ENCODE peak calls at places on chromosomes 3 and 15, in seven cellular contexts. One of them, this sample, is unnamed.

GRCh38 chr3:180409170-180409569 is 192.8 kb upstream of the TTC14 start:
- DNase-seq in tibial nerve: no peak
- DNase-seq in mucosa of descending colon: no peak
- DNase-seq in astrocyte of the spinal cord: no peak
- DNase-seq in CD8-positive, alpha-beta T cell: no peak
- DNase-seq in lower lobe of right lung: no peak
- DNase-seq in H1: no peak
- DNase-seq in this sample: no peak

GRCh38 chr3:129398803-129399144 is 29.7 kb downstream of the EFCAB12 start:
- DNase-seq in lower lobe of right lung: no peak
- DNase-seq in tibial nerve: no peak
- DNase-seq in astrocyte of the spinal cord: peak
- DNase-seq in mucosa of descending colon: peak
- DNase-seq in CD8-positive, alpha-beta T cell: no peak
- DNase-seq in H1: no peak
- DNase-seq in this sample: no peak

GRCh38 chr3:16280671-16281070 is 15.7 kb downstream of the OXNAD1 start:
- DNase-seq in mucosa of descending colon: no peak
- DNase-seq in astrocyte of the spinal cord: peak
- DNase-seq in H1: no peak
- DNase-seq in lower lobe of right lung: no peak
- DNase-seq in tibial nerve: no peak
- DNase-seq in CD8-positive, alpha-beta T cell: no peak
- DNase-seq in this sample: no peak

GRCh38 chr3:183253364-183253960 is 409 bp downstream of the B3GNT5 start:
- DNase-seq in lower lobe of right lung: peak
- DNase-seq in H1: no peak
- DNase-seq in tibial nerve: peak
- DNase-seq in mucosa of descending colon: peak
- DNase-seq in astrocyte of the spinal cord: peak
- DNase-seq in CD8-positive, alpha-beta T cell: peak
- DNase-seq in this sample: no peak

GRCh38 chr15:26773485-26773877 is 615 bp upstream of the GABRB3 start:
- DNase-seq in tibial nerve: no peak
- DNase-seq in CD8-positive, alpha-beta T cell: no peak
- DNase-seq in astrocyte of the spinal cord: no peak
- DNase-seq in mucosa of descending colon: no peak
- DNase-seq in H1: no peak
- DNase-seq in lower lobe of right lung: no peak
- DNase-seq in this sample: no peak

GRCh38 chr3:195185574-195185973 is 85.4 kb downstream of the XXYLT1 start:
- DNase-seq in CD8-positive, alpha-beta T cell: no peak
- DNase-seq in tibial nerve: no peak
- DNase-seq in mucosa of descending colon: no peak
- DNase-seq in lower lobe of right lung: peak
- DNase-seq in astrocyte of the spinal cord: no peak
- DNase-seq in H1: no peak
- DNase-seq in this sample: no peak

GRCh38 chr3:177300039-177300833 is 103.0 kb upstream of the TBL1XR1 start:
- DNase-seq in H1: no peak
- DNase-seq in lower lobe of right lung: no peak
- DNase-seq in astrocyte of the spinal cord: peak
- DNase-seq in mucosa of descending colon: peak
- DNase-seq in tibial nerve: no peak
- DNase-seq in CD8-positive, alpha-beta T cell: no peak
- DNase-seq in this sample: peak

GRCh38 chr3:97131476-97131875 is 317.1 kb downstream of the EPHA6 start:
- DNase-seq in mucosa of descending colon: no peak
- DNase-seq in CD8-positive, alpha-beta T cell: no peak
- DNase-seq in lower lobe of right lung: no peak
- DNase-seq in astrocyte of the spinal cord: no peak
- DNase-seq in tibial nerve: no peak
- DNase-seq in H1: no peak
- DNase-seq in this sample: peak

GRCh38 chr3:53074761-53075742 is 29.2 kb upstream of the SFMBT1 start:
- DNase-seq in mucosa of descending colon: no peak
- DNase-seq in astrocyte of the spinal cord: no peak
- DNase-seq in lower lobe of right lung: no peak
- DNase-seq in CD8-positive, alpha-beta T cell: no peak
- DNase-seq in tibial nerve: no peak
- DNase-seq in H1: no peak
- DNase-seq in this sample: no peak

GRCh38 chr3:50525191-50525590 is 21.8 kb upstream of the CACNA2D2 start:
- DNase-seq in astrocyte of the spinal cord: no peak
- DNase-seq in mucosa of descending colon: no peak
- DNase-seq in tibial nerve: no peak
- DNase-seq in H1: no peak
- DNase-seq in lower lobe of right lung: no peak
- DNase-seq in CD8-positive, alpha-beta T cell: no peak
- DNase-seq in this sample: no peak

GRCh38 chr3:45199837-45200648 is 26.0 kb downstream of the TMEM158 start:
- DNase-seq in mucosa of descending colon: peak
- DNase-seq in tibial nerve: no peak
- DNase-seq in astrocyte of the spinal cord: peak
- DNase-seq in CD8-positive, alpha-beta T cell: no peak
- DNase-seq in H1: no peak
- DNase-seq in lower lobe of right lung: no peak
- DNase-seq in this sample: no peak

GRCh38 chr3:188165596-188165995 is 11.6 kb downstream of the LPP start:
- DNase-seq in CD8-positive, alpha-beta T cell: no peak
- DNase-seq in mucosa of descending colon: no peak
- DNase-seq in astrocyte of the spinal cord: no peak
- DNase-seq in H1: no peak
- DNase-seq in tibial nerve: no peak
- DNase-seq in lower lobe of right lung: no peak
- DNase-seq in this sample: no peak

GRCh38 chr3:41180396-41180795 is 18.9 kb upstream of the CTNNB1 start:
- DNase-seq in H1: no peak
- DNase-seq in CD8-positive, alpha-beta T cell: no peak
- DNase-seq in astrocyte of the spinal cord: no peak
- DNase-seq in mucosa of descending colon: no peak
- DNase-seq in lower lobe of right lung: no peak
- DNase-seq in tibial nerve: no peak
- DNase-seq in this sample: no peak

GRCh38 chr3:194431553-194431952 is 32.5 kb upstream of the GP5 start:
- DNase-seq in astrocyte of the spinal cord: no peak
- DNase-seq in lower lobe of right lung: no peak
- DNase-seq in CD8-positive, alpha-beta T cell: no peak
- DNase-seq in mucosa of descending colon: no peak
- DNase-seq in tibial nerve: no peak
- DNase-seq in H1: no peak
- DNase-seq in this sample: no peak

GRCh38 chr3:57281710-57282109 is 10.8 kb downstream of the ASB14 start:
- DNase-seq in CD8-positive, alpha-beta T cell: no peak
- DNase-seq in mucosa of descending colon: no peak
- DNase-seq in lower lobe of right lung: no peak
- DNase-seq in tibial nerve: no peak
- DNase-seq in H1: no peak
- DNase-seq in astrocyte of the spinal cord: no peak
- DNase-seq in this sample: no peak

GRCh38 chr3:193812078-193812725 is 219.2 kb downstream of the OPA1 start:
- DNase-seq in lower lobe of right lung: no peak
- DNase-seq in H1: no peak
- DNase-seq in tibial nerve: no peak
- DNase-seq in CD8-positive, alpha-beta T cell: no peak
- DNase-seq in mucosa of descending colon: no peak
- DNase-seq in astrocyte of the spinal cord: no peak
- DNase-seq in this sample: no peak

GRCh38 chr15:64150236-64150578 is 1.3 kb upstream of the SNX22 start:
- DNase-seq in astrocyte of the spinal cord: no peak
- DNase-seq in tibial nerve: no peak
- DNase-seq in mucosa of descending colon: no peak
- DNase-seq in CD8-positive, alpha-beta T cell: no peak
- DNase-seq in lower lobe of right lung: no peak
- DNase-seq in H1: no peak
- DNase-seq in this sample: no peak

GRCh38 chr15:64149424-64150235 is 1.9 kb upstream of the SNX22 start:
- DNase-seq in tibial nerve: no peak
- DNase-seq in H1: no peak
- DNase-seq in lower lobe of right lung: no peak
- DNase-seq in CD8-positive, alpha-beta T cell: no peak
- DNase-seq in mucosa of descending colon: no peak
- DNase-seq in astrocyte of the spinal cord: no peak
- DNase-seq in this sample: no peak

GRCh38 chr15:64152507-64153387 is 1.2 kb downstream of the SNX22 start:
- DNase-seq in CD8-positive, alpha-beta T cell: no peak
- DNase-seq in tibial nerve: no peak
- DNase-seq in astrocyte of the spinal cord: no peak
- DNase-seq in lower lobe of right lung: peak
- DNase-seq in mucosa of descending colon: peak
- DNase-seq in H1: no peak
- DNase-seq in this sample: no peak

GRCh38 chr15:64153480-64154367 is 2.2 kb downstream of the SNX22 start:
- DNase-seq in tibial nerve: peak
- DNase-seq in lower lobe of right lung: peak
- DNase-seq in mucosa of descending colon: peak
- DNase-seq in H1: peak
- DNase-seq in astrocyte of the spinal cord: peak
- DNase-seq in CD8-positive, alpha-beta T cell: peak
- DNase-seq in this sample: peak

GRCh38 chr15:64151727-64152506 is at the start of gene SNX22:
- DNase-seq in H1: no peak
- DNase-seq in tibial nerve: no peak
- DNase-seq in mucosa of descending colon: peak
- DNase-seq in CD8-positive, alpha-beta T cell: no peak
- DNase-seq in astrocyte of the spinal cord: no peak
- DNase-seq in lower lobe of right lung: peak
- DNase-seq in this sample: no peak
- H3K4me3 ChIP-seq in H1: peak
- H3K4me3 ChIP-seq in tibial nerve: peak
- H3K4me3 ChIP-seq in mucosa of descending colon: no peak
- H3K4me3 ChIP-seq in CD8-positive, alpha-beta T cell: peak
- H3K4me3 ChIP-seq in astrocyte of the spinal cord: peak
- H3K4me3 ChIP-seq in lower lobe of right lung: peak
- H3K4me3 ChIP-seq in this sample: peak

GRCh38 chr3:186653984-186654383 is 11.8 kb upstream of the HRG start:
- DNase-seq in lower lobe of right lung: no peak
- DNase-seq in mucosa of descending colon: no peak
- DNase-seq in H1: peak
- DNase-seq in tibial nerve: no peak
- DNase-seq in astrocyte of the spinal cord: no peak
- DNase-seq in CD8-positive, alpha-beta T cell: no peak
- DNase-seq in this sample: no peak
- TF ChIP-seq CTCF in lower lobe of right lung: no peak
- TF ChIP-seq CTCF in mucosa of descending colon: no peak
- TF ChIP-seq CTCF in H1: peak
- TF ChIP-seq CTCF in tibial nerve: no peak
- TF ChIP-seq CTCF in astrocyte of the spinal cord: peak
- TF ChIP-seq CTCF in CD8-positive, alpha-beta T cell: no peak
- TF ChIP-seq CTCF in this sample: no peak

GRCh38 chr3:69179740-69180372 is 57.5 kb upstream of the LMOD3 start:
- DNase-seq in H1: no peak
- DNase-seq in CD8-positive, alpha-beta T cell: no peak
- DNase-seq in mucosa of descending colon: no peak
- DNase-seq in astrocyte of the spinal cord: no peak
- DNase-seq in tibial nerve: no peak
- DNase-seq in lower lobe of right lung: no peak
- DNase-seq in this sample: no peak
- H3K4me3 ChIP-seq in H1: no peak
- H3K4me3 ChIP-seq in CD8-positive, alpha-beta T cell: no peak
- H3K4me3 ChIP-seq in mucosa of descending colon: no peak
- H3K4me3 ChIP-seq in astrocyte of the spinal cord: no peak
- H3K4me3 ChIP-seq in tibial nerve: no peak
- H3K4me3 ChIP-seq in lower lobe of right lung: no peak
- H3K4me3 ChIP-seq in this sample: no peak

GRCh38 chr3:197547618-197548017 is 8.2 kb downstream of the BDH1 start:
- DNase-seq in mucosa of descending colon: peak
- DNase-seq in H1: no peak
- DNase-seq in astrocyte of the spinal cord: no peak
- DNase-seq in CD8-positive, alpha-beta T cell: no peak
- DNase-seq in tibial nerve: no peak
- DNase-seq in lower lobe of right lung: no peak
- DNase-seq in this sample: no peak
- TF ChIP-seq CTCF in mucosa of descending colon: no peak
- TF ChIP-seq CTCF in H1: peak
- TF ChIP-seq CTCF in astrocyte of the spinal cord: no peak
- TF ChIP-seq CTCF in CD8-positive, alpha-beta T cell: no peak
- TF ChIP-seq CTCF in tibial nerve: no peak
- TF ChIP-seq CTCF in lower lobe of right lung: no peak
- TF ChIP-seq CTCF in this sample: no peak

GRCh38 chr3:10822708-10823515 is 6.9 kb downstream of the SLC6A11 start:
- DNase-seq in astrocyte of the spinal cord: no peak
- DNase-seq in CD8-positive, alpha-beta T cell: no peak
- DNase-seq in lower lobe of right lung: no peak
- DNase-seq in H1: no peak
- DNase-seq in tibial nerve: no peak
- DNase-seq in mucosa of descending colon: no peak
- DNase-seq in this sample: no peak
- H3K4me3 ChIP-seq in astrocyte of the spinal cord: no peak
- H3K4me3 ChIP-seq in CD8-positive, alpha-beta T cell: no peak
- H3K4me3 ChIP-seq in lower lobe of right lung: no peak
- H3K4me3 ChIP-seq in H1: no peak
- H3K4me3 ChIP-seq in tibial nerve: no peak
- H3K4me3 ChIP-seq in mucosa of descending colon: no peak
- H3K4me3 ChIP-seq in this sample: no peak

DNA sequence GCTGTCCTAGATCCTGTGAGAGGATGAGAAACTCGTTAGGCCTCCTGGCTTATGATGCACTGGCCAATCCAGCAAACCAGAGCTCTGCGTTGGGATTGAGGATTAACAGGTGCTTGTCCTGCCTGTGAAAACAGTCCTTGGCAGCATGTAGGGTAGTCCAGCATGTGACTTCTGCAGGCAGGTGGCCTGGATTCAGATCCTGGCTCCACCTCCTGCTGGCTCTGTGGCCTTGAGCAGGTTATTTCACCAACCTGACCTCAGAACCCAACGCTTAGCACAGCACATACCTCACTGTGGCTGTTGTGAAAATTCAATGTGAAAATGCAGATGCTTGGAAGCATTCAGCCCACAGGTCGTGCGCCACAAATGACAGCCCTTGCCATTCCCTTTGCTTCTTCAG is 33.6 kb downstream of the PLA2G4D start:
- DNase-seq in mucosa of descending colon: no peak
- DNase-seq in lower lobe of right lung: no peak
- DNase-seq in CD8-positive, alpha-beta T cell: no peak
- DNase-seq in astrocyte of the spinal cord: no peak
- DNase-seq in H1: no peak
- DNase-seq in tibial nerve: no peak
- DNase-seq in this sample: peak
- TF ChIP-seq CTCF in mucosa of descending colon: no peak
- TF ChIP-seq CTCF in lower lobe of right lung: no peak
- TF ChIP-seq CTCF in CD8-positive, alpha-beta T cell: no peak
- TF ChIP-seq CTCF in astrocyte of the spinal cord: no peak
- TF ChIP-seq CTCF in H1: no peak
- TF ChIP-seq CTCF in tibial nerve: no peak
- TF ChIP-seq CTCF in this sample: no peak

GRCh38 chr15:100973351-100974034 is 54.3 kb downstream of the LRRK1 start:
- DNase-seq in astrocyte of the spinal cord: no peak
- DNase-seq in CD8-positive, alpha-beta T cell: no peak
- DNase-seq in H1: no peak
- DNase-seq in mucosa of descending colon: peak
- DNase-seq in lower lobe of right lung: no peak
- DNase-seq in tibial nerve: no peak
- DNase-seq in this sample: no peak
- H3K4me3 ChIP-seq in astrocyte of the spinal cord: peak
- H3K4me3 ChIP-seq in CD8-positive, alpha-beta T cell: no peak
- H3K4me3 ChIP-seq in H1: peak
- H3K4me3 ChIP-seq in mucosa of descending colon: no peak
- H3K4me3 ChIP-seq in lower lobe of right lung: peak
- H3K4me3 ChIP-seq in tibial nerve: peak
- H3K4me3 ChIP-seq in this sample: no peak

This sample was measured in LNCaP clone FGC.